ENCODE peak calls at places on chromosomes 13 and 19, in six cellular contexts. W is Daoy; F is T-helper 1 cell; C is T follicular helper cell; B is stimulated activated CD8-positive, alpha-beta memory T cell treated with anti-CD3 and anti-CD28 coated beads, Interleukin-15, amount 100 ng/mL, for 24 hours; R is AG10803. N is an unnamed sample.

GRCh38 chr13:25085125-25085742 is 10.7 kb upstream of the PABPC3 start:
- DNase-seq in W (peak), F (no peak), C (no peak), B (no peak), R (peak), N (no peak)

GRCh38 chr13:93298741-93299140 is 72.1 kb downstream of the GPC6 start:
- DNase-seq in W (no peak), F (no peak), C (no peak), B (no peak), R (peak), N (no peak)

GRCh38 chr19:15251010-15251748 is 18.9 kb upstream of the EPHX3 start:
- DNase-seq in W (peak), F (no peak), C (no peak), B (no peak), R (peak), N (no peak)

GRCh38 chr13:99051768-99052455 is 74.0 kb upstream of the DOCK9 start:
- DNase-seq in W (no peak), F (no peak), C (no peak), B (no peak), R (no peak), N (no peak)

GRCh38 chr13:95924389-95924994 is 128.7 kb downstream of the UGGT2 start:
- DNase-seq in W (peak), F (no peak), C (no peak), B (no peak), R (peak), N (no peak)

GRCh38 chr13:85657942-85658341 is 141.3 kb downstream of the SLITRK6 start:
- DNase-seq in W (no peak), F (no peak), C (no peak), B (no peak), R (no peak), N (no peak)

GRCh38 chr19:44509478-44509877 is 9.2 kb upstream of the ZNF180 start:
- DNase-seq in W (no peak), F (no peak), C (no peak), B (no peak), R (no peak), N (no peak)

GRCh38 chr13:97211986-97212385 is 10.1 kb upstream of the MBNL2 start:
- DNase-seq in W (no peak), F (no peak), C (no peak), B (no peak), R (no peak), N (no peak)

GRCh38 chr19:49475191-49475932 is 1.3 kb downstream of the FLT3LG start:
- DNase-seq in W (no peak), F (no peak), C (no peak), B (no peak), R (no peak), N (no peak)

GRCh38 chr19:53422551-53422950 is 9.2 kb upstream of the ZNF761 start:
- DNase-seq in W (no peak), F (no peak), C (no peak), B (no peak), R (no peak), N (no peak)

GRCh38 chr13:75876371-75877050 is 240.4 kb downstream of the LMO7 start:
- DNase-seq in W (peak), F (no peak), C (peak), B (no peak), R (peak), N (no peak)

GRCh38 chr19:35710784-35711723 is 6.7 kb downstream of the ZBTB32 start:
- DNase-seq in W (peak), F (no peak), C (no peak), B (no peak), R (no peak), N (no peak)

GRCh38 chr19:13691569-13691968 is 72.8 kb upstream of the MRI1 start:
- DNase-seq in W (no peak), F (no peak), C (no peak), B (no peak), R (no peak), N (no peak)

GRCh38 chr19:45507864-45508680 is 793 bp downstream of the VASP start:
- DNase-seq in W (peak), F (peak), C (no peak), B (no peak), R (no peak), N (no peak)

GRCh38 chr19:18648971-18649310 is 12.1 kb downstream of the KLHL26 start:
- DNase-seq in W (no peak), F (no peak), C (no peak), B (no peak), R (no peak), N (no peak)

GRCh38 chr13:97012251-97013048 is 18.2 kb upstream of the OXGR1 start:
- DNase-seq in W (no peak), F (no peak), C (no peak), B (no peak), R (no peak), N (no peak)

GRCh38 chr19:58399903-58400637 is 4.6 kb downstream of the RNF225 start:
- DNase-seq in W (peak), F (no peak), C (no peak), B (no peak), R (peak), N (no peak)

GRCh38 chr13:103335226-103335625 is 269.0 kb upstream of the SLC10A2 start:
- DNase-seq in W (no peak), F (no peak), C (no peak), B (no peak), R (no peak), N (no peak)

GRCh38 chr19:11887247-11887617 is 350 bp upstream of the ZNF69 start:
- DNase-seq in W (no peak), F (no peak), C (no peak), B (no peak), R (peak), N (no peak)

GRCh38 chr19:16366433-16367268 is 42.0 kb downstream of the KLF2 start:
- DNase-seq in W (no peak), F (no peak), C (peak), B (no peak), R (no peak), N (no peak)

GRCh38 chr13:40409278-40409677 is 257.2 kb downstream of the FOXO1 start:
- DNase-seq in W (no peak), F (no peak), C (no peak), B (no peak), R (no peak), N (no peak)

GRCh38 chr13:101579291-101579802 is 126.9 kb downstream of the ITGBL1 start:
- DNase-seq in W (peak), F (no peak), C (no peak), B (no peak), R (peak), N (no peak)

GRCh38 chr13:111247552-111247951 is 72.9 kb upstream of the TEX29 start:
- DNase-seq in W (no peak), F (no peak), C (no peak), B (no peak), R (peak), N (no peak)

GRCh38 chr19:44303976-44304568 is 753 bp downstream of the ZNF235 start:
- DNase-seq in W (peak), F (no peak), C (no peak), B (no peak), R (peak), N (no peak)

GRCh38 chr19:6774821-6775707 is 2.6 kb downstream of the VAV1 start:
- DNase-seq in W (peak), F (no peak), C (no peak), B (no peak), R (peak), N (no peak)

GRCh38 chr19:16315825-16316505 is 8.7 kb upstream of the KLF2 start:
- DNase-seq in W (peak), F (no peak), C (no peak), B (no peak), R (peak), N (no peak)

GRCh38 chr13:48626077-48626449 is 27.7 kb upstream of the CYSLTR2 start:
- DNase-seq in W (no peak), F (no peak), C (no peak), B (no peak), R (no peak), N (no peak)

GRCh38 chr13:98782654-98783053 is 30.2 kb upstream of the SLC15A1 start:
- DNase-seq in W (no peak), F (no peak), C (no peak), B (no peak), R (peak), N (no peak)

GRCh38 chr19:11089254-11090013 is at the start of gene LDLR:
- DNase-seq in W (peak), F (peak), C (peak), B (peak), R (peak), N (peak)

GRCh38 chr13:46176756-46177155 is 5.2 kb downstream of the LCP1 start:
- DNase-seq in W (no peak), F (no peak), C (no peak), B (no peak), R (no peak), N (no peak)

GRCh38 chr19:48448563-48448962 is 2.8 kb downstream of the GRWD1 start:
- DNase-seq in W (no peak), F (no peak), C (no peak), B (no peak), R (no peak), N (no peak)

N was measured in type B pancreatic cell.